ENCODE peak calls at places on chromosomes 13 and 19, in four cellular contexts. One of them, this sample, is unnamed.
A peak's percentile ranks its signal among the peaks of the same experiment; 100 is the strongest.

GRCh38 chr13:91245283-91245682 is 102.2 kb upstream of the MIR17HG start:
- DNase-seq in neural progenitor cell: no peak
- DNase-seq in hepatocyte: no peak
- DNase-seq in GM23338: no peak
- DNase-seq in this sample: no peak

GRCh38 chr19:17553256-17553655 is 2.2 kb upstream of the COLGALT1 start:
- DNase-seq in hepatocyte: no peak
- DNase-seq in GM23338: peak; percentile 45
- DNase-seq in neural progenitor cell: peak; percentile 15
- DNase-seq in this sample: peak; percentile 96

GRCh38 chr19:15684828-15685227 is 11.9 kb downstream of the CYP4F12 start:
- DNase-seq in GM23338: no peak
- DNase-seq in neural progenitor cell: no peak
- DNase-seq in hepatocyte: no peak
- DNase-seq in this sample: no peak

GRCh38 chr19:44356383-44357111 is at the start of gene ZNF112:
- DNase-seq in neural progenitor cell: peak; percentile 94
- DNase-seq in hepatocyte: peak; percentile 93
- DNase-seq in GM23338: peak; percentile 98
- DNase-seq in this sample: peak; percentile 91

GRCh38 chr13:59710995-59711701 is 452.6 kb downstream of the DIAPH3 start:
- DNase-seq in hepatocyte: no peak
- DNase-seq in GM23338: no peak
- DNase-seq in neural progenitor cell: no peak
- DNase-seq in this sample: no peak

GRCh38 chr19:6126335-6126974 is 9.0 kb upstream of the ACSBG2 start:
- DNase-seq in neural progenitor cell: peak; percentile 55
- DNase-seq in hepatocyte: peak; percentile 50
- DNase-seq in GM23338: peak; percentile 76
- DNase-seq in this sample: peak; percentile 70

GRCh38 chr13:30038884-30039283 is 188.5 kb upstream of the UBL3 start:
- DNase-seq in hepatocyte: no peak
- DNase-seq in neural progenitor cell: peak; percentile 10
- DNase-seq in GM23338: no peak
- DNase-seq in this sample: peak; percentile 84

GRCh38 chr19:10508707-10509106 is 5.6 kb upstream of the KEAP1 start:
- DNase-seq in neural progenitor cell: no peak
- DNase-seq in GM23338: no peak
- DNase-seq in hepatocyte: no peak
- DNase-seq in this sample: no peak

GRCh38 chr19:6062274-6062673 is 48.0 kb downstream of the RFX2 start:
- DNase-seq in GM23338: no peak
- DNase-seq in neural progenitor cell: no peak
- DNase-seq in hepatocyte: no peak
- DNase-seq in this sample: peak; percentile 45

GRCh38 chr19:3154957-3155736 is 19.3 kb downstream of the GNA15 start:
- DNase-seq in GM23338: no peak
- DNase-seq in hepatocyte: no peak
- DNase-seq in neural progenitor cell: no peak
- DNase-seq in this sample: peak; percentile 100
- TF ChIP-seq EZH2phosphoT487 in GM23338: no peak
- TF ChIP-seq EZH2phosphoT487 in hepatocyte: no peak
- TF ChIP-seq EZH2phosphoT487 in neural progenitor cell: no peak
- TF ChIP-seq EZH2phosphoT487 in this sample: no peak

GRCh38 chr13:110214637-110215036 is 92.3 kb downstream of the COL4A1 start:
- DNase-seq in hepatocyte: peak; percentile 32
- DNase-seq in GM23338: no peak
- DNase-seq in neural progenitor cell: no peak
- DNase-seq in this sample: no peak
- H3K27ac ChIP-seq in hepatocyte: no peak overlapping the region
- H3K27ac ChIP-seq in GM23338: no peak overlapping the region
- H3K27ac ChIP-seq in neural progenitor cell: no peak overlapping the region
- H3K27ac ChIP-seq in this sample: no peak overlapping the region

DNA sequence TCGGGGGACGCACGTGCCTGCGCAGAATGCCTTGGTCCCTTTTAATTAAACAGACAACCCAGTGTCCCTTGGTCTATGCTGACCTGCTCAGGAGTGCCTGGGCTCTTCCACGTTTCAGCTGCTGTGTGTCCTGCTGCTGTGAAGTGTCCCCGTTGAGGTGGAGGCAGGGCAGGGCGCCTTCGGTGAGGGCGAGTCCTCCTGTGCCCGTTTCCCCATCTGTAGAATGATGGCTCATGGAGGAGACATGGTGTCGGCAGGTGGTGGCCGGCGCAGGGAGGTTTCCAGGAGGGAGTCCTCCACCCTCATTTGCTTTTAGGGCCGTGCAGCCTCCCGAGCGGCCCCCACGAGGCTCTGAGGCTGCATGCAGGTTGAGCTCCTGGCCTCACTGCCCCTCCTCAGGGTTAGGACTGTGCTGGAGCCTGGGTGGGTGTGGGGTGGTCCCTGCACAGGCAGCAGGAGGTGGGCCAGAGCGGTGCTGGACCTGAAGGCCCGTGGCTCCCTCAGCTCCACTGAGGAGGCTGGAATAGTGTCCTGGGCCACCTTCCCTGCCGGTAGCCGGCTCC is 8.8 kb downstream of the STK11 start:
- DNase-seq in hepatocyte: no peak
- DNase-seq in GM23338: no peak
- DNase-seq in neural progenitor cell: no peak
- DNase-seq in this sample: no peak
- H3K4me1 ChIP-seq in hepatocyte: peaks cover 14% of the 10 kb centered on the region
- H3K4me1 ChIP-seq in GM23338: peaks cover 19% of the 10 kb centered on the region
- H3K4me1 ChIP-seq in neural progenitor cell: peaks cover 5% of the 10 kb centered on the region
- H3K4me1 ChIP-seq in this sample: peaks cover 29% of the 10 kb centered on the region

DNA sequence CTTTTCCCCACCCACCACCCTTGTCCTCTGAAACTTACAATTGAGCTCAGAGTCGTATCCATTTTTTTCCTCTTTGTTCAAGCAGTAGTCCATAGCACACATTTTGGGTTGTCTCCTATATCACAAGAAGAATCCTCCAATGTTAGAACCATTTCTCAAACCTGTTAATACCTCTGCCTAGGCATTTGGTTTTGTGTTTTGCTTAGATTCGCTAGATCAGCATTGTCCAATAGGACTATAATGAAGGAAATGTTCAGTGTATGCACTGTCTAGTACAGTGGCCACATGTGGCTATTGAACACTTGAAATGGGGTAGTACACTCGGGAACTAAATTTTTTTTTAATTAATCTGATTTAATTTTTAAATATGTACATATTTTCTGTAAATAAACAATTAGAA is 12.6 kb downstream of the DPY19L3 start:
- DNase-seq in GM23338: no peak
- DNase-seq in hepatocyte: no peak
- DNase-seq in neural progenitor cell: no peak
- DNase-seq in this sample: no peak
- TF ChIP-seq EZH2phosphoT487 in GM23338: no peak
- TF ChIP-seq EZH2phosphoT487 in hepatocyte: no peak
- TF ChIP-seq EZH2phosphoT487 in neural progenitor cell: no peak
- TF ChIP-seq EZH2phosphoT487 in this sample: no peak

GRCh38 chr19:29492761-29493160 is 33.0 kb upstream of the VSTM2B start:
- DNase-seq in GM23338: no peak
- DNase-seq in hepatocyte: peak; percentile 36
- DNase-seq in neural progenitor cell: no peak
- DNase-seq in this sample: no peak
- H3K27ac ChIP-seq in GM23338: no peak overlapping the region
- H3K27ac ChIP-seq in hepatocyte: no peak overlapping the region
- H3K27ac ChIP-seq in neural progenitor cell: no peak overlapping the region
- H3K27ac ChIP-seq in this sample: no peak overlapping the region

This sample was measured in GM23248.